ENCODE peak calls at places on chromosomes 3 and 15, in four cellular contexts. H is stimulated activated naive CD4-positive, alpha-beta T cell; J is HEK293T; K is CD8-positive, alpha-beta T cell. N is an unnamed sample.

GRCh38 chr3:151468284-151468917 is 7.5 kb upstream of the IGSF10 start:
- DNase-seq in H (peak; percentile 47), J (peak; percentile 63), K (peak; percentile 6), N (peak; percentile 64)

GRCh38 chr3:152583913-152584312 is 251.0 kb upstream of the P2RY1 start:
- DNase-seq in H (no peak), J (no peak), K (no peak), N (no peak)

GRCh38 chr15:43251863-43252241 is 14.9 kb downstream of the TGM5 start:
- DNase-seq in H (no peak), J (no peak), K (no peak), N (no peak)

GRCh38 chr15:40244961-40245523 is 6.2 kb downstream of the PAK6 start:
- DNase-seq in H (no peak), J (no peak), K (no peak), N (no peak)

GRCh38 chr3:114504941-114505632 is 211.3 kb downstream of the TIGIT start:
- DNase-seq in H (no peak), J (no peak), K (no peak), N (no peak)

GRCh38 chr3:161273589-161274218 is 52.6 kb downstream of the NMD3 start:
- DNase-seq in H (peak; percentile 52), J (no peak), K (peak; percentile 2), N (peak; percentile 20)

GRCh38 chr3:141052570-141053069 is 1.5 kb downstream of the SPSB4 start:
- DNase-seq in H (no peak), J (peak; percentile 55), K (no peak), N (no peak)

GRCh38 chr3:160129459-160130061 is 95.7 kb upstream of the C3orf80 start:
- DNase-seq in H (no peak), J (no peak), K (no peak), N (no peak)

N was measured in naive thymus-derived CD4-positive, alpha-beta T cell.